ENCODE peak calls at places on chromosomes 11 and 22, in five cellular contexts. One of them, this sample, is unnamed.

GRCh38 chr11:93529707-93530467 is 13.3 kb downstream of the SMCO4 start:
- DNase-seq in tibial artery: no peak
- DNase-seq in adrenal gland: peak; percentile 67
- DNase-seq in colonic mucosa: no peak
- DNase-seq in esophagus muscularis mucosa: no peak
- DNase-seq in this sample: no peak

GRCh38 chr11:88318017-88318416 is 19.5 kb downstream of the CTSC start:
- DNase-seq in tibial artery: no peak
- DNase-seq in adrenal gland: no peak
- DNase-seq in colonic mucosa: no peak
- DNase-seq in esophagus muscularis mucosa: no peak
- DNase-seq in this sample: no peak

GRCh38 chr11:97722065-97722464 is 1298.7 kb upstream of the CNTN5 start:
- DNase-seq in tibial artery: no peak
- DNase-seq in adrenal gland: no peak
- DNase-seq in colonic mucosa: no peak
- DNase-seq in esophagus muscularis mucosa: no peak
- DNase-seq in this sample: no peak

GRCh38 chr11:121892131-121892681 is 223.8 kb downstream of the BLID start:
- DNase-seq in tibial artery: no peak
- DNase-seq in adrenal gland: no peak
- DNase-seq in colonic mucosa: no peak
- DNase-seq in esophagus muscularis mucosa: no peak
- DNase-seq in this sample: peak; percentile 30

GRCh38 chr11:69578167-69578566 is 62.8 kb upstream of the CCND1 start:
- DNase-seq in tibial artery: no peak
- DNase-seq in adrenal gland: no peak
- DNase-seq in colonic mucosa: no peak
- DNase-seq in esophagus muscularis mucosa: no peak
- DNase-seq in this sample: no peak

GRCh38 chr11:115087791-115088190 is 409.5 kb downstream of the NXPE2 start:
- DNase-seq in tibial artery: no peak
- DNase-seq in adrenal gland: no peak
- DNase-seq in colonic mucosa: no peak
- DNase-seq in esophagus muscularis mucosa: no peak
- DNase-seq in this sample: no peak

GRCh38 chr11:1081601-1082311 is 7.1 kb downstream of the MUC2 start:
- DNase-seq in tibial artery: no peak
- DNase-seq in adrenal gland: peak; percentile 6
- DNase-seq in colonic mucosa: no peak
- DNase-seq in esophagus muscularis mucosa: no peak
- DNase-seq in this sample: no peak

GRCh38 chr11:120324932-120325810 is at the start of gene TLCD5:
- DNase-seq in tibial artery: peak; percentile 55
- DNase-seq in adrenal gland: peak; percentile 84
- DNase-seq in colonic mucosa: no peak
- DNase-seq in esophagus muscularis mucosa: no peak
- DNase-seq in this sample: peak; percentile 70

GRCh38 chr11:95485115-95485900 is 254.3 kb upstream of the SESN3 start:
- DNase-seq in tibial artery: no peak
- DNase-seq in adrenal gland: no peak
- DNase-seq in colonic mucosa: no peak
- DNase-seq in esophagus muscularis mucosa: no peak
- DNase-seq in this sample: no peak

GRCh38 chr11:2512431-2513407 is 67.9 kb downstream of the KCNQ1 start:
- DNase-seq in tibial artery: peak; percentile 16
- DNase-seq in adrenal gland: peak; percentile 8
- DNase-seq in colonic mucosa: peak; percentile 16
- DNase-seq in esophagus muscularis mucosa: no peak
- DNase-seq in this sample: peak; percentile 13

GRCh38 chr11:45472713-45473317 is 186.7 kb upstream of the SYT13 start:
- DNase-seq in tibial artery: no peak
- DNase-seq in adrenal gland: no peak
- DNase-seq in colonic mucosa: no peak
- DNase-seq in esophagus muscularis mucosa: no peak
- DNase-seq in this sample: no peak

GRCh38 chr11:2233693-2234455 is 36.5 kb downstream of the ASCL2 start:
- DNase-seq in tibial artery: no peak
- DNase-seq in adrenal gland: no peak
- DNase-seq in colonic mucosa: no peak
- DNase-seq in esophagus muscularis mucosa: no peak
- DNase-seq in this sample: no peak

GRCh38 chr11:112655386-112655785 is 305.8 kb upstream of the NCAM1 start:
- DNase-seq in tibial artery: peak; percentile 77
- DNase-seq in adrenal gland: peak; percentile 63
- DNase-seq in colonic mucosa: peak; percentile 49
- DNase-seq in esophagus muscularis mucosa: peak; percentile 93
- DNase-seq in this sample: peak; percentile 87
- TF ChIP-seq CTCF in tibial artery: no peak
- TF ChIP-seq CTCF in adrenal gland: no peak
- TF ChIP-seq CTCF in colonic mucosa: no peak
- TF ChIP-seq CTCF in esophagus muscularis mucosa: no peak
- TF ChIP-seq CTCF in this sample: no peak

GRCh38 chr11:66967670-66968425 is 7.3 kb upstream of the C11orf86 start:
- DNase-seq in tibial artery: peak; percentile 41
- DNase-seq in adrenal gland: peak; percentile 61
- DNase-seq in colonic mucosa: peak; percentile 35
- DNase-seq in esophagus muscularis mucosa: no peak
- DNase-seq in this sample: no peak
- H3K4me1 ChIP-seq in tibial artery: peaks cover 29% of the 10 kb centered on the region
- H3K4me1 ChIP-seq in adrenal gland: peaks cover 24% of the 10 kb centered on the region
- H3K4me1 ChIP-seq in colonic mucosa: no peaks in the 10 kb centered on the region
- H3K4me1 ChIP-seq in esophagus muscularis mucosa: no peaks in the 10 kb centered on the region
- H3K4me1 ChIP-seq in this sample: no peaks in the 10 kb centered on the region

GRCh38 chr11:20489948-20490347 is 102.4 kb downstream of the PRMT3 start:
- DNase-seq in tibial artery: no peak
- DNase-seq in adrenal gland: no peak
- DNase-seq in colonic mucosa: no peak
- DNase-seq in esophagus muscularis mucosa: no peak
- DNase-seq in this sample: no peak
- H3K27ac ChIP-seq in tibial artery: no peak overlapping the region
- H3K27ac ChIP-seq in adrenal gland: no peak overlapping the region
- H3K27ac ChIP-seq in colonic mucosa: no peak overlapping the region
- H3K27ac ChIP-seq in esophagus muscularis mucosa: no peak overlapping the region
- H3K27ac ChIP-seq in this sample: no peak overlapping the region

DNA sequence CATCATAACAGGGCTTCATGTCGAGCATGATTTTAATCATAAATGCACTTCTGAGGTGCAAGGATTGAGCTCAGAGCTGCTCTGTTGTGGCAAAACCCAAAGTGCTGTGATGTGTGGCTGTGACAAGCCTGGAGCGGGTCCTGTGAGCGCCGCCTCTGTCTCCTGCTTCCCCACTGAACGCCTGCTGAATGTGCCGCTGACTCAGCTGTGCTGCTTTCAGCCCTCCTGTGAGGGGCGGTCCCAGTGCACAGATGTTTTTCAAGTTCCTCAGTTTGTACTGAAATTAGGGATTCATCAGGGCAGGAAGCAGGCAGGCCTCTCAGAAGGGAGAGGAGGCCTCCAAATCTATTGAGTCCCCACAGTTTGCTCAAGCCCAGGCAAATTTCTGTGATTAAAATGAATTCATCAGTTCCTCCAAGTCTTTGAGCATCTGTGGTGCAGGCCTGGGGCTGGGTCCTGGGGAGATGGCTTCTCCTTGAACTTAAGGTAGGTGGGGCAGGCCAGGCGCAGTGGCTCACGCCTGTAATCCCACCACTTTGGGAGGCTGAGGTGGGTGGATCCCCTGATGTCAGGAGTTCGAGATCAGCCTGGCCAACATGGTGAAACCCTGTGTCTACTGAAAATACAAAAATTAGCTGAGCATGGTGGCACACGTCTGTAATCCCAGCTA is 2.9 kb upstream of the GTSE1 start:
- DNase-seq in tibial artery: peak; percentile 60
- DNase-seq in adrenal gland: no peak
- DNase-seq in colonic mucosa: no peak
- DNase-seq in esophagus muscularis mucosa: no peak
- DNase-seq in this sample: peak; percentile 61
- TF ChIP-seq CTCF in tibial artery: no peak
- TF ChIP-seq CTCF in adrenal gland: no peak
- TF ChIP-seq CTCF in colonic mucosa: no peak
- TF ChIP-seq CTCF in esophagus muscularis mucosa: no peak
- TF ChIP-seq CTCF in this sample: no peak

GRCh38 chr11:67355023-67355793 is 1.9 kb upstream of the POLD4 start:
- DNase-seq in tibial artery: no peak
- DNase-seq in adrenal gland: no peak
- DNase-seq in colonic mucosa: no peak
- DNase-seq in esophagus muscularis mucosa: no peak
- DNase-seq in this sample: no peak

GRCh38 chr11:67355794-67356550 is 2.6 kb upstream of the POLD4 start:
- DNase-seq in tibial artery: no peak
- DNase-seq in adrenal gland: no peak
- DNase-seq in colonic mucosa: peak; percentile 62
- DNase-seq in esophagus muscularis mucosa: no peak
- DNase-seq in this sample: no peak

GRCh38 chr11:67352546-67353316 is 615 bp downstream of the POLD4 start:
- DNase-seq in tibial artery: no peak
- DNase-seq in adrenal gland: no peak
- DNase-seq in colonic mucosa: peak; percentile 59
- DNase-seq in esophagus muscularis mucosa: no peak
- DNase-seq in this sample: peak; percentile 42

GRCh38 chr11:67353317-67354313 is at the start of gene POLD4:
- DNase-seq in tibial artery: peak; percentile 99
- DNase-seq in adrenal gland: peak; percentile 99
- DNase-seq in colonic mucosa: peak; percentile 99
- DNase-seq in esophagus muscularis mucosa: peak; percentile 99
- DNase-seq in this sample: peak; percentile 99

DNA sequence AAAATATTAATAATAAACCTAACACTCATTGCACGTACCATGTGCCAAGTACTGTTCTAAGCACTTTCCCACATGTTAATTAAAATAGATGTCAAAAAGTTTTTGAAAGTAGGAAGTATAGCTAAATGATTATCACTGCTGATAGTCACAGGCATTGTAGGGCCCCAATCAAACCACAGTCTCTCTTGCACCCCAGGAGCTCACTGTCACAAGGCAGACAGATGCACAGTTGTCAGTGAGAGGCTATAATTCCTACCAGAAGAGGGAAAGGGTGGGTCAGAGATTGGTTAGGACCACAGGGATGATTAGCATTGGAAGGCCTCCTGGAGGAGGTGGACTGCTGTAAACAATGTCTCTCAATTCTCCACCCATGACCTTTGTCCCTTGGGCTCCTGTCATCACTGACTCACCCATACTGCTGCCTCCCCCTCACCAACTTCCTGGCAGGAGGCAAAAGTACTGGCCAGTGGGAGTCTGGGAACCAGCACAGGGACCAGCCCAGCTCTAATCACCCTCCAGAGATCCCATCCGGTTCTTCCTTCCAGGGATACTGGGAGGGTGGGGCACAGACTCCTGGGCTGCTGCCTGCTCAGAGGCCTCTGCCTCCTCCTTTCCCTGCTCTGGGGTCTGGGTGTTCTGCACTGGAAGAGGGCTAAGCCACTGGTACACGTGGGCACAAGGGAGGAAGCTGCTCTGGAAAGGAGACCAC is 1.1 kb upstream of the POLD4 start:
- DNase-seq in tibial artery: peak; percentile 92
- DNase-seq in adrenal gland: peak; percentile 88
- DNase-seq in colonic mucosa: peak; percentile 94
- DNase-seq in esophagus muscularis mucosa: no peak
- DNase-seq in this sample: peak; percentile 60
- H3K4me1 ChIP-seq in tibial artery: peaks cover 64% of the 10 kb centered on the region
- H3K4me1 ChIP-seq in adrenal gland: peaks cover 64% of the 10 kb centered on the region
- H3K4me1 ChIP-seq in colonic mucosa: peaks cover 38% of the 10 kb centered on the region
- H3K4me1 ChIP-seq in esophagus muscularis mucosa: peaks cover 61% of the 10 kb centered on the region
- H3K4me1 ChIP-seq in this sample: peaks cover 78% of the 10 kb centered on the region

DNA sequence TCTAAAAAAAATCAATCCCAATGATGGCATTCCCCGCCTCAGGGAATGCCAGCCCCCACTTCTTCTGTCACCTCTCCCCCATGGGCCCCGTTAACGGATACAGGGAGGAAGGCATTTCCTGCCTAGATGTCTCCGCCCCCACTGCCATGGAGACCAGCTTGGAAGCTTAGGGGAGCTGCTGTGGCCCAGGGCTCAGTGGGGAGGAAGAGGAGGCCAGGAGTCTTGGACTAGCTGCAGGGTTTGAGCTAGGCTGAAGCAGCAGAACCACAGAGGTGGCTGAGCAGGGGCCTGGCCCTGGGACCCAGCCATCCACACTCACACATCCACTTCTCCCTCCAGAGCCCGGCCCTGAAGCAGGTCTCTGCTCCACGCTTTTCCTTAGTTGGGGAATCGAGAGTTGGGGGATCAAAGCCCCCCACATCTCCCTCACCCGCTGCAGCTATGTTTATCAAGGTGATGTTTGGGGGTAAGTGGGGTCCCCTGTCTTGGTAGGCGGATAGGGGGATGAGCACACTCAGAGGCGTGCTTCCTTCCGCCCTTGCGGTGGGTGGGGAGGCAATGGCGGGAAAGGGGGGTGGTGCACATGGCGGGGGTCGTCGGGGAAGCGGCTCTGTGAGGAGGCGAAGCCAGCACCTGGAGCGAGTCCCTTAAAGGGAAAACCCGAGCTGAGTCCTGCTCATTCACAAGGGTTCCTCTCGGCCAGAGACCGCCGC is at the start of gene C22orf15:
- DNase-seq in tibial artery: no peak
- DNase-seq in adrenal gland: no peak
- DNase-seq in colonic mucosa: no peak
- DNase-seq in esophagus muscularis mucosa: peak; percentile 85
- DNase-seq in this sample: no peak
- H3K27ac ChIP-seq in tibial artery: no peak within 1 kb of the TSS
- H3K27ac ChIP-seq in adrenal gland: no peak within 1 kb of the TSS
- H3K27ac ChIP-seq in colonic mucosa: no peak within 1 kb of the TSS
- H3K27ac ChIP-seq in esophagus muscularis mucosa: no peak within 1 kb of the TSS
- H3K27ac ChIP-seq in this sample: peak within 1 kb of the TSS; percentile 94

DNA sequence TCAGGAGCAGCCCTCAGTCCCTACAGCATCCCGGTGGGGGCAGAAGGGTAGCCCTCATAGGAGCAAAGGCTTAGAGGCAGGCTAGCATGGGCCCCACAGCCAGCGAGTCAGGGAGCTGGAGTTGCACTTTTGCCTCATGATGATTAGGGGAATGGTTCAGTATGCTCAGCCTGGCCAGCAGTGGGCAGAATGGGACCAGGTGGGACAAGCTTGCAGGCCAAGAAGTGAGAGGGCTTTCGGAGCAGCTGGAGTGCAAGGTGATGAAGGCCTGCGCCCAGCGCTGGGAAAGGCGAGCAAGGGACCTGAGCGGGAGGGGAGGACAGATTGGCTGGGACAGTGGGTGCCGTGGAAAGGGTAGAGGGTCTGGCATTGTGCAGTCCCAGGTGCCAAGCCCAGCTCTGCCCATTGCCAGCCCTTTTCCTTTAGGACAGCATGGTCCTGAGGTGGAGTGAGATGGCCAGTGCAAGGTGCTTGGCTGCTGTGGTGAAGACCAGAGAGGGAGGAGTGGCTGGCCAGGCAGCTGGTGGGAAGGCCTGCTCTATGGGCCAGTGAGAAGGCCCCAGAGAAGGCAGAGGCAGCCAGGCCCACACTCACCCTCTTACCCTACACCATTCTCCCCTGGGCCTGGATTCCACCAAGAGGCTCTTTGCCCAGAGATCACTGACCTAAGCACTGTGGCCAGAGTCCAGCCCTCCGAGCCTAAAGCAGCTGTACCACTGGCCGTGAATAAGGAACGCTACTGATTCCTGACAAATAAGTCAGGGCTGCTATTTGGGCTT is 47.9 kb upstream of the SUSD2 start:
- DNase-seq in tibial artery: no peak
- DNase-seq in adrenal gland: no peak
- DNase-seq in colonic mucosa: no peak
- DNase-seq in esophagus muscularis mucosa: no peak
- DNase-seq in this sample: peak; percentile 25
- TF ChIP-seq CTCF in tibial artery: peak; percentile 56
- TF ChIP-seq CTCF in adrenal gland: no peak
- TF ChIP-seq CTCF in colonic mucosa: no peak
- TF ChIP-seq CTCF in esophagus muscularis mucosa: peak; percentile 69
- TF ChIP-seq CTCF in this sample: peak; percentile 63